ENCODE peak calls at places on chromosomes 5 and 9, in seven cellular contexts. B is keratinocyte, T is sigmoid colon, C is transverse colon, Y is IMR-90, L is uterus, I is right lobe of liver. G is an unnamed sample. For H3K4me1, the result is how much of the 10 kb centered on the place peaks cover.

GRCh38 chr9:6644346-6645152 is 980 bp downstream of the GLDC start:
- DNase-seq in I (no peak), B (no peak), Y (no peak), L (no peak), C (no peak), T (no peak), G (no peak)

GRCh38 chr9:2307480-2307879 is 292.3 kb downstream of the SMARCA2 start:
- DNase-seq in Y (peak), T (no peak), B (no peak), C (no peak), L (no peak), I (no peak), G (no peak)

GRCh38 chr9:106862946-106863740 is at the start of gene ZNF462:
- DNase-seq in L (peak), Y (peak), B (no peak), C (peak), I (peak), T (peak), G (no peak)

GRCh38 chr5:95884021-95884333 is 61.5 kb upstream of the GLRX start:
- DNase-seq in Y (peak), I (no peak), B (no peak), T (no peak), C (no peak), L (no peak), G (no peak)

GRCh38 chr5:91499943-91500531 is 116.9 kb upstream of the ARRDC3 start:
- DNase-seq in I (no peak), B (no peak), C (no peak), T (no peak), Y (peak), L (no peak), G (no peak)

GRCh38 chr9:101711330-101711941 is 27.0 kb downstream of the GRIN3A start:
- DNase-seq in I (no peak), T (no peak), Y (no peak), C (no peak), B (no peak), L (no peak), G (no peak)

GRCh38 chr5:173308226-173308625 is 20.0 kb downstream of the STC2 start:
- DNase-seq in Y (no peak), C (no peak), T (no peak), B (no peak), L (no peak), I (no peak), G (no peak)

GRCh38 chr5:51811883-51812282 is 428.6 kb downstream of the ISL1 start:
- DNase-seq in Y (no peak), I (no peak), B (no peak), L (no peak), C (no peak), T (no peak), G (no peak)

GRCh38 chr5:148963679-148964078 is 99.2 kb downstream of the SH3TC2 start:
- DNase-seq in L (no peak), Y (no peak), C (no peak), I (no peak), T (peak), B (no peak), G (no peak)

GRCh38 chr5:137148656-137149055 is 350.5 kb downstream of the SPOCK1 start:
- DNase-seq in T (no peak), I (no peak), C (no peak), L (no peak), Y (no peak), B (no peak), G (no peak)

GRCh38 chr9:92141144-92142129 is 26.2 kb upstream of the SPTLC1 start:
- DNase-seq in Y (no peak), C (no peak), T (peak), B (no peak), I (no peak), L (no peak), G (no peak)

GRCh38 chr5:103119067-103119764 is 722 bp downstream of the GIN1 start:
- DNase-seq in I (no peak), Y (peak), L (no peak), B (no peak), C (no peak), T (no peak), G (no peak)

GRCh38 chr5:55303238-55303690 is 4.2 kb downstream of the DHX29 start:
- DNase-seq in T (no peak), Y (peak), I (no peak), C (no peak), L (no peak), B (peak), G (no peak)

GRCh38 chr9:120712539-120713031 is 1.7 kb downstream of the MEGF9 start:
- DNase-seq in I (no peak), Y (no peak), T (no peak), C (no peak), L (no peak), B (no peak), G (no peak)

GRCh38 chr5:119359737-119360413 is 4.1 kb downstream of the TNFAIP8 start:
- DNase-seq in Y (no peak), T (no peak), I (no peak), B (no peak), L (no peak), C (no peak), G (no peak)

GRCh38 chr5:119357309-119357708 is 1.5 kb downstream of the TNFAIP8 start:
- DNase-seq in T (no peak), I (no peak), C (no peak), L (no peak), Y (no peak), B (no peak), G (no peak)

GRCh38 chr5:119358901-119359603 is 3.2 kb downstream of the TNFAIP8 start:
- DNase-seq in B (no peak), T (no peak), I (no peak), C (no peak), L (no peak), Y (no peak), G (no peak)

GRCh38 chr5:119356384-119357188 is 767 bp downstream of the TNFAIP8 start:
- DNase-seq in Y (no peak), T (no peak), B (no peak), L (no peak), I (no peak), C (no peak), G (no peak)

GRCh38 chr5:119357815-119358559 is 2.2 kb downstream of the TNFAIP8 start:
- DNase-seq in Y (no peak), I (no peak), C (no peak), B (no peak), T (no peak), L (no peak), G (no peak)
- H3K4me1 ChIP-seq in Y (under half), I (under half), C (under half), B (half or more), T (under half), L (under half), G (under half)

GRCh38 chr5:142871880-142872200 is 101.7 kb downstream of the ARHGAP26 start:
- DNase-seq in C (no peak), Y (peak), L (no peak), B (no peak), I (no peak), T (no peak), G (peak)
- H3K27ac ChIP-seq in C (peak), Y (no peak), L (no peak), B (no peak), I (no peak), T (no peak), G (no peak)

GRCh38 chr5:132417010-132417439 is 47.5 kb downstream of the SLC22A5 start:
- DNase-seq in I (peak), B (no peak), C (no peak), Y (no peak), L (no peak), T (peak), G (no peak)
- H3K4me3 ChIP-seq in I (no peak), B (no peak), C (no peak), Y (no peak), L (no peak), T (no peak), G (no peak)

GRCh38 chr5:1336749-1337489 is 8.0 kb downstream of the CLPTM1L start:
- DNase-seq in T (no peak), B (no peak), C (no peak), I (peak), Y (no peak), L (no peak), G (peak)
- H3K4me1 ChIP-seq in T (under half), B (under half), C (under half), I (under half), Y (under half), L (under half), G (under half)

DNA sequence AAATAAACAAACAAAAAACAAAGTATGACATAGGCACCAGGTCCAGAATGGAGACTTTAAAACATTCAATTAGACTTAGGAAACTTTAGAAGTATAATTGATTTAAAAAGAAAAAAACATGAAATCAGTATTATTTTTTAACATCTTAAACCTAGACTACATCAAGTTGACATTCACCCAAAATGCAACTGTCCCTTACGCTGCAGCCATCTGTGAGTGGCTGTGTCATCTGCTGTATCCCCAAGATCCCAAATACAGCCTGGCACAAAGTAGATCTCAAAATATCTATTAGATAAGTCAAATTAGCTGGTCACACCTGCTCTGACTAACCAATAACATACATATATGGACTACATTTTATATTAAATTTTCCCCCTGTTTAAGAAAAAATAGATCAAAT is 7.8 kb downstream of the TTLL11 start:
- DNase-seq in L (no peak), I (no peak), Y (no peak), T (no peak), C (no peak), B (no peak), G (no peak)
- H3K27ac ChIP-seq in L (no peak), I (no peak), Y (no peak), T (peak), C (no peak), B (no peak), G (no peak)

GRCh38 chr9:88075966-88076285 is 62.3 kb downstream of the SPATA31C2 start:
- DNase-seq in B (no peak), L (peak), Y (no peak), I (no peak), C (no peak), T (no peak), G (no peak)
- H3K4me3 ChIP-seq in B (peak), L (peak), Y (peak), I (peak), C (peak), T (peak), G (peak)

GRCh38 chr5:150623152-150623877 is 17.1 kb upstream of the SYNPO start:
- DNase-seq in B (no peak), I (no peak), C (no peak), T (no peak), L (no peak), Y (peak), G (no peak)

GRCh38 chr5:150622157-150622556 is 18.3 kb upstream of the SYNPO start:
- DNase-seq in B (no peak), Y (peak), I (no peak), L (no peak), T (no peak), C (no peak), G (no peak)

GRCh38 chr5:150623878-150624216 is 16.6 kb upstream of the SYNPO start:
- DNase-seq in B (no peak), Y (no peak), L (no peak), I (no peak), T (no peak), C (no peak), G (no peak)

GRCh38 chr5:150619359-150620230 is 20.9 kb upstream of the SYNPO start:
- DNase-seq in L (peak), I (peak), Y (peak), B (no peak), T (no peak), C (no peak), G (no peak)

DNA sequence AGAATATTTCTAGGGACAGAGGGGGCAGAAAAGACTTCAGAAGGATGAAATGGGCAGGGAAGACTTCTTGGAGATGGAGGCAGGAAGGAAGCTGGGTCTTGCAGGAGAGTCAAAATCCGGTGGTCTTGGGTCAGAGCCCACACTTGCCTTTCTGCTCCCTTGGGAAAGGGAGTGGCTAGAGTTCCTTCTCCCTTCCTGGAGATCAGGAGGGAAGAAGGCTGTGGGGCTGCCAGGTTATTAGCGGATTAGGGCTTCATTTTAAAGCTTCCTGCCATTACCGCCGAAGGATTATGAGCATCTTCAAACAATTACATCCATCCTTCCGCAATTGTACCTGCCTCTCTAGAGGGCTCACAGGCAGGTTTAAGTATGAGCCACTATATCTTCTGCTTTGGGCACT is 19.2 kb upstream of the SYNPO start:
- DNase-seq in B (no peak), Y (no peak), C (no peak), T (no peak), L (no peak), I (no peak), G (no peak)
- H3K4me1 ChIP-seq in B (under half), Y (half or more), C (under half), T (under half), L (under half), I (under half), G (under half)

DNA sequence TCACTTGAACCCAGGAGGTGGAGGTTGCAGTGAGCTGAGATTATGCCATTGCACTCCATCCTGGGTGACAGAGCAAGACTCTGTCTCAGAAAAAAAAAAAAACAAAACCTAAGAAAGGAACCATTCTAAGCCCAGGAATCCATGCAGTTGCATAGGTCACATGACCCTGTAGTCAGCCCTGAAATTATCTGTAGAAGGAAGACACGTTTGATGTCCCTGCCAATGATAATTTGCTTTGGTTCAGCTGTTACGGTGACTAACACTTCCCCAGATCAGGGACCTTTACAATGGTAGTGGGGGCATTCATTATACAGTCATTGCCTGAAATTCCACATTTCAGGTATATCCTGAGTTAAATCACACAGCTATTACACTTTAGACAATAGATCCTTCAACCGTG is 50.5 kb downstream of the PRKACG start:
- DNase-seq in C (no peak), T (no peak), L (no peak), Y (no peak), I (no peak), B (no peak), G (no peak)
- H3K27ac ChIP-seq in C (peak), T (peak), L (no peak), Y (no peak), I (no peak), B (no peak), G (no peak)